ENCODE peak calls at places on chromosomes 13 and 19, in five cellular contexts. Z is left ventricle myocardium inferior, D is cardiac muscle cell, W is BJ, J is tibial artery. A is an unnamed sample.

GRCh38 chr13:63249411-63249810 is 1833.8 kb upstream of the PCDH20 start:
- DNase-seq in D (no peak), J (no peak), Z (no peak), W (no peak), A (no peak)

GRCh38 chr13:44140146-44140545 is 233.5 kb upstream of the SERP2 start:
- DNase-seq in W (no peak), D (no peak), J (no peak), Z (no peak), A (no peak)

GRCh38 chr13:27919299-27919933 is 384 bp upstream of the PDX1 start:
- DNase-seq in W (no peak), Z (no peak), J (no peak), D (no peak), A (no peak)

GRCh38 chr19:49438261-49438660 is 3.1 kb downstream of the SLC17A7 start:
- DNase-seq in J (no peak), D (no peak), W (no peak), Z (no peak), A (no peak)

GRCh38 chr13:59673301-59673700 is 490.4 kb downstream of the DIAPH3 start:
- DNase-seq in Z (no peak), J (no peak), W (no peak), D (no peak), A (no peak)

GRCh38 chr13:67140006-67140405 is 90.1 kb downstream of the PCDH9 start:
- DNase-seq in W (no peak), Z (no peak), J (no peak), D (no peak), A (no peak)

GRCh38 chr13:29457299-29457698 is 138.2 kb downstream of the SLC7A1 start:
- DNase-seq in D (no peak), W (peak), J (no peak), Z (no peak), A (no peak)

GRCh38 chr13:50594276-50594970 is 249.1 kb downstream of the DLEU7 start:
- DNase-seq in J (no peak), Z (no peak), W (no peak), D (no peak), A (peak)

GRCh38 chr13:42548731-42549554 is 25.0 kb upstream of the TNFSF11 start:
- DNase-seq in D (no peak), Z (no peak), W (no peak), J (peak), A (no peak)

GRCh38 chr19:38786572-38787265 is 2.3 kb upstream of the LGALS7B start:
- DNase-seq in W (no peak), D (no peak), J (no peak), Z (no peak), A (no peak)

GRCh38 chr13:93862259-93862658 is 617.2 kb downstream of the DCT start:
- DNase-seq in W (no peak), Z (no peak), J (no peak), D (no peak), A (no peak)

GRCh38 chr19:15248648-15249559 is 16.7 kb upstream of the EPHX3 start:
- DNase-seq in D (no peak), Z (peak), J (peak), W (peak), A (no peak)

GRCh38 chr13:47672245-47672975 is 328.7 kb downstream of the SUCLA2 start:
- DNase-seq in D (no peak), J (no peak), Z (no peak), W (no peak), A (no peak)

GRCh38 chr19:42285988-42286348 is 16.0 kb upstream of the PRR19 start:
- DNase-seq in D (no peak), Z (no peak), J (no peak), W (no peak), A (no peak)

GRCh38 chr13:51519839-51520238 is 64.4 kb upstream of the WDFY2 start:
- DNase-seq in Z (no peak), W (no peak), J (no peak), D (no peak), A (no peak)

GRCh38 chr13:21683034-21683733 is 12.3 kb downstream of the FGF9 start:
- DNase-seq in D (no peak), Z (no peak), W (peak), J (no peak), A (no peak)

GRCh38 chr13:30681489-30682242 is 53.7 kb upstream of the ALOX5AP start:
- DNase-seq in J (no peak), D (no peak), W (peak), Z (no peak), A (no peak)

GRCh38 chr13:26953273-26953672 is 192.7 kb upstream of the GPR12 start:
- DNase-seq in J (no peak), D (no peak), Z (no peak), W (no peak), A (no peak)

GRCh38 chr19:48638831-48639381 is 1.7 kb upstream of the DBP start:
- DNase-seq in J (peak), Z (no peak), W (no peak), D (no peak), A (no peak)

GRCh38 chr13:113584870-113585671 is 518 bp downstream of the TFDP1 start:
- DNase-seq in J (peak), W (no peak), Z (no peak), D (peak), A (no peak)

GRCh38 chr19:39327990-39328705 is 7.5 kb upstream of the LRFN1 start:
- DNase-seq in W (no peak), D (peak), Z (peak), J (peak), A (peak)

GRCh38 chr19:9729162-9729561 is 39.4 kb downstream of the ZNF846 start:
- DNase-seq in J (no peak), D (no peak), W (no peak), Z (no peak), A (no peak)

GRCh38 chr13:77233159-77233558 is 93.7 kb downstream of the MYCBP2 start:
- DNase-seq in Z (no peak), J (no peak), W (no peak), D (no peak), A (no peak)

GRCh38 chr13:98173431-98173921 is 3.6 kb downstream of the RNF113B start:
- DNase-seq in W (peak), J (peak), Z (no peak), D (no peak), A (no peak)

GRCh38 chr19:18416778-18417249 is 2.4 kb upstream of the SSBP4 start:
- DNase-seq in W (no peak), D (peak), J (peak), Z (peak), A (peak)

GRCh38 chr13:30274083-30274482 is 33.3 kb downstream of the KATNAL1 start:
- DNase-seq in D (no peak), W (no peak), J (no peak), Z (no peak), A (no peak)

GRCh38 chr19:3857449-3858003 is 11.3 kb downstream of the ZFR2 start:
- DNase-seq in W (no peak), J (no peak), Z (no peak), D (peak), A (no peak)

GRCh38 chr19:17687857-17688784 is at the start of gene UNC13A:
- DNase-seq in J (no peak), D (peak), Z (peak), W (no peak), A (peak)

GRCh38 chr19:13920940-13921744 is 15.1 kb downstream of the CC2D1A start:
- DNase-seq in W (no peak), D (no peak), Z (no peak), J (no peak), A (no peak)

GRCh38 chr19:39845621-39846175 is 481 bp downstream of the FBL start:
- DNase-seq in W (no peak), Z (no peak), D (peak), J (no peak), A (no peak)

GRCh38 chr13:98004107-98004506 is 50.6 kb downstream of the IPO5 start:
- DNase-seq in J (no peak), Z (no peak), D (no peak), W (peak), A (no peak)

GRCh38 chr19:13980340-13980739 is 25.8 kb downstream of the RFX1 start:
- DNase-seq in W (no peak), Z (no peak), J (no peak), D (no peak), A (no peak)

GRCh38 chr13:112170823-112171569 is 104.0 kb downstream of the SOX1 start:
- DNase-seq in J (no peak), W (no peak), Z (no peak), D (no peak), A (no peak)

GRCh38 chr13:35855531-35856019 is 275.6 kb downstream of the DCLK1 start:
- DNase-seq in W (no peak), Z (no peak), D (no peak), J (no peak), A (no peak)

DNA sequence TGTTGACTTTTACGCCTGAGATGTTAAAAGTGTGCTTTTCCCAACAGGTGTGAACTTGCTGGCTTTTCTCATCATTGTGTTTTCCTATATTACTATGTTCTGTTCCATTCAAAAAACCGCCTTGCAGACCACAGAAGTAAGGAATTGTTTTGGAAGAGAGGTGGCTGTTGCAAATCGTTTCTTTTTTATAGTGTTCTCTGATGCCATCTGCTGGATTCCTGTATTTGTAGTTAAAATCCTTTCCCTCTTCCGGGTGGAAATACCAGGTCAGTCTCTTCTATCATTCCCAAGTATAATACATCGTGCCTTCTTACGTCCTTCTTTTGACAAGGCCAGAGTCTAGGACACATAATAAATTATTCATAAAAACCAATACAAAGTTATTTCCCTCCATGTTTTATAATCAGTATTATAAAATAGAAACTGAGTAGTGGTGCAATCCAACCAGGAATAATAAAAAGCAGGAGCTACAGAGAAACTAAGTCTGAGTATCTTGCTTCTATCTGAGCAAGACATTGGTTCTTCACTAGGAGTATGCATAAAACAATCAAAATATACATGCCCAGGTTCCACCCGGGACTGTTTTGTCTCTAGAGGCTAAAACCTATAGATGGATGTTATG is 57.9 kb downstream of the RXFP2 start:
- DNase-seq in J (no peak), Z (no peak), D (peak), W (no peak), A (no peak)
- TF ChIP-seq CTCF in J (peak), Z (peak), D (peak), W (peak), A (peak)

DNA sequence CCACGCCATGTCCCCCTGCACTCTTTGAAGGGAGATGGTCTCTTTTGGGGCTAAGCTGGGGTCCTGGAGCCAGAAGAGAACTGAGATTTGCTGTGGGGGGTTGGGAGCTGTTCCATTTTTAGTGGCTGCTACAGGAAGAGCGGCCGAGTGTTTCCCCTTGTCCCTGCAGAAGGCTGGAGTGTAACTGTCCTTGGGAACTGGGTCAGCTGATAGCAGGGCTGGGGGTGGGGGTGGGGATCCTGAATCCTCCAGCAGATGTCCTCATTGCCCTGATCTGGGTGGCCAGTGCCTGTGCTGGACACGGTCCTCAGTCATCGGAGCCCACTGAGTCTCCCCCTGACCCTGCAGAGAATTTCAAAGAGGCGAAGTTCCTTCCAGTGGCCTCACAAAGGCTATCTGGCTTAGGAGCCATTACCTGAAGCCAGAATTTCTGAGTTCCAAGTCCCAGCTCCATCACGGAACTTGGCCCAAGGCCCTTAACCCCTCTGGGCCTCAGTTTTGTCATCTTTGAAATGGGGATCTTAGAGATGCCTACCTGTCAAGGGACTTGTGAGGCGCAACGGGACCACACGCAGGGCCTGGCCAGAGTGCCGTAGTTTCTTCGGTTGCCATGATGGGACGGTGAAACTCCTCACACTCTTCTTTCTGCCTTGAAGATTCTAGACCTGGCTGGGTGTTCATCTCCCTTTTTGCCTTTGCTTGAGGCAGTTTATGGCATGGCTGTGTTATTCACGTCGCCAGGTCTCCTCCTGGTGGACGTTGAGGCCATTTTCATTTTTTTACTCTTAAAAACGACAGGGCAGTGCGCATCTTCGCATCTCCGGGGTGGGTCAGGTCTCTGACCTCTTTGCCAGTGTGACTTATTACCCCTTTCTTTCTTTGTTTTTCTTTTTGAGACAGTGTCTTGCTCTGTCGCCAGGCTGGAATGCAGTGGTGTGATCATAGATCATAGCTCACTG is 51.9 kb downstream of the DNM2 start:
- DNase-seq in D (peak), Z (peak), W (no peak), J (no peak), A (no peak)
- TF ChIP-seq CTCF in D (peak), Z (peak), W (peak), J (peak), A (no peak)

GRCh38 chr19:29155683-29156082 is 57.3 kb downstream of the UQCRFS1 start:
- DNase-seq in J (no peak), Z (no peak), W (no peak), D (no peak), A (no peak)

DNA sequence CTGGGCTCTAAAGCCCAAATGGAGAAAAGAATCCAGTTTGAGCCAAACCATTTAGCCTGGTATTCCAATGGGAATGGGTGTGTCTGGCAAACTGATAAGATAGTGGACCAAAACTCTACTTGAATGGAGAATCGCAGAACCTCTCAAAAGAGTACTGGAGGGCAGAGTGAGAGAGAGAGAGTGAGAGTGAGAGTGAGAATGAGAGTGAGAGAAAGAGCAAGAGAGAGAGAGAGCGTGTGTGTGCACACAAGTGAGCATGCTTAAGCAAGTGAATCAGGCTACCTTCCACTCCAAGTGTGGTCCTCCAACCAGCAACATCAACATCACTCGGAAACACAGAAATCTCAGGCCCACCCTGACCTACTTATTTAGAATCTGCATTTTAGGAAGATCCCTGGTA is 58.8 kb downstream of the UQCRFS1 start:
- DNase-seq in W (no peak), J (no peak), D (no peak), Z (no peak), A (no peak)
- TF ChIP-seq CTCF in W (no peak), J (no peak), D (no peak), Z (no peak), A (no peak)

GRCh38 chr19:44847144-44848035 is 1.3 kb downstream of the NECTIN2 start:
- DNase-seq in W (no peak), Z (peak), J (peak), D (peak), A (peak)

GRCh38 chr19:44848036-44848804 is 2.1 kb downstream of the NECTIN2 start:
- DNase-seq in J (no peak), Z (no peak), D (peak), W (no peak), A (no peak)

GRCh38 chr19:44846455-44847143 is 502 bp downstream of the NECTIN2 start:
- DNase-seq in D (peak), J (no peak), Z (no peak), W (no peak), A (peak)

GRCh38 chr19:44845286-44845611 is 848 bp upstream of the NECTIN2 start:
- DNase-seq in Z (no peak), W (no peak), J (peak), D (no peak), A (no peak)

GRCh38 chr19:44845612-44846454 is at the start of gene NECTIN2:
- DNase-seq in J (peak), W (peak), Z (peak), D (peak), A (peak)
- TF ChIP-seq CTCF in J (peak), W (peak), Z (peak), D (peak), A (peak)

GRCh38 chr19:19820774-19821315 is 705 bp downstream of the ZNF506 start:
- DNase-seq in Z (no peak), W (no peak), J (no peak), D (peak), A (no peak)

GRCh38 chr19:19821366-19822147 is at the start of gene ZNF506:
- DNase-seq in Z (peak), W (peak), D (peak), J (peak), A (peak)

GRCh38 chr19:19817357-19817756 is 4.2 kb downstream of the ZNF506 start:
- DNase-seq in W (no peak), Z (no peak), J (no peak), D (no peak), A (no peak)

GRCh38 chr19:19822148-19822429 is 539 bp upstream of the ZNF506 start:
- DNase-seq in J (no peak), W (no peak), D (peak), Z (no peak), A (no peak)

GRCh38 chr19:19816679-19817078 is 4.9 kb downstream of the ZNF506 start:
- DNase-seq in D (no peak), W (no peak), J (peak), Z (peak), A (no peak)
- TF ChIP-seq CTCF in D (no peak), W (no peak), J (no peak), Z (no peak), A (no peak)

GRCh38 chr19:32748497-32748896 is 28.9 kb downstream of the TDRD12 start:
- DNase-seq in Z (no peak), W (no peak), J (no peak), D (no peak), A (no peak)
- TF ChIP-seq CTCF in Z (no peak), W (no peak), J (no peak), D (peak), A (peak)

GRCh38 chr13:22793598-22794134 is 387.1 kb upstream of the SGCG start:
- DNase-seq in J (no peak), W (no peak), D (peak), Z (no peak), A (no peak)

GRCh38 chr13:22789916-22790315 is 390.9 kb upstream of the SGCG start:
- DNase-seq in D (peak), W (no peak), Z (no peak), J (no peak), A (no peak)

DNA sequence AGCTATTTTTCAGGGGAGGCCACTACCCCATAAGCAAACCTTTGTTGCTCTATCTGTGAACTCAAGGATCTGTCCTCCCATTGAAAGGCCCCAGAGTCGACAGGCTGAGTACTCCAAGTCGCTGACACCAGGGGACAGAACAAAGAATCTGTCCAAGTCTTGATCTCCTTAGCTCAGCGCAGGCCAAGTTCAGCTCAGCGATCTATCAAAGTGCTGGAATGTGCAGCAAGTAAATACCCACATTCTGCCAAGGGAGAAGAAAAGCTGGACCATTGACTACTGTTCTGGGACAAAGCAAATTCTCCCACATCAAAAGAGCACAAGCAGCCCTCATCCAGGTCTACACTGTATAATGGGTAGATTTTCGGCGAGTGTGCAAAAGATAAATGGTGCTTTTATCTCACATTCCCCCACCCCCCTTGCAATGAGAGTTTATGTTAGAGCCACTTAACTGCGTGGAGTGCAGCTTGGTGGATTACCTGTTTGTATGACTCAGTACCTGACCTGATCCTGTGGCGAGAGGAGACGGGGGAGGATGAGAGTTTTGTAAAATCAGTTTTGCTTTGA is 391.7 kb upstream of the SGCG start:
- DNase-seq in Z (no peak), J (no peak), D (peak), W (no peak), A (no peak)
- TF ChIP-seq CTCF in Z (no peak), J (no peak), D (no peak), W (no peak), A (no peak)

GRCh38 chr13:37679043-37679442 is 80.5 kb upstream of the POSTN start:
- DNase-seq in Z (no peak), W (no peak), J (no peak), D (no peak), A (no peak)
- TF ChIP-seq CTCF in Z (no peak), W (no peak), J (no peak), D (peak), A (peak)